ENCODE peak calls at places on chromosomes 12 and 14, in four cellular contexts. One of them, this sample, is unnamed.

GRCh38 chr14:96229315-96229714 is 24.7 kb downstream of the BDKRB2 start:
- DNase-seq in suprapubic skin: no peak
- DNase-seq in pancreas: no peak
- DNase-seq in A549: no peak
- DNase-seq in this sample: no peak

GRCh38 chr12:122506393-122506938 is 5.7 kb upstream of the ZCCHC8 start:
- DNase-seq in suprapubic skin: no peak
- DNase-seq in pancreas: no peak
- DNase-seq in A549: no peak
- DNase-seq in this sample: no peak

GRCh38 chr12:212383-212798 is 1.6 kb downstream of the SLC6A12 start:
- DNase-seq in suprapubic skin: no peak
- DNase-seq in pancreas: no peak
- DNase-seq in A549: no peak
- DNase-seq in this sample: no peak

GRCh38 chr14:39384177-39384576 is 48.1 kb downstream of the FBXO33 start:
- DNase-seq in suprapubic skin: no peak
- DNase-seq in pancreas: no peak
- DNase-seq in A549: no peak
- DNase-seq in this sample: no peak

GRCh38 chr12:130421896-130422295 is 84.2 kb downstream of the PIWIL1 start:
- DNase-seq in suprapubic skin: no peak
- DNase-seq in pancreas: no peak
- DNase-seq in A549: no peak
- DNase-seq in this sample: no peak

GRCh38 chr14:76329150-76329881 is 46.6 kb upstream of the ESRRB start:
- DNase-seq in suprapubic skin: no peak
- DNase-seq in pancreas: no peak
- DNase-seq in A549: no peak
- DNase-seq in this sample: no peak

GRCh38 chr14:97848351-97848980 is 1051.3 kb downstream of the VRK1 start:
- DNase-seq in suprapubic skin: no peak
- DNase-seq in pancreas: no peak
- DNase-seq in A549: no peak
- DNase-seq in this sample: no peak

GRCh38 chr14:91367173-91368171 is 50.1 kb downstream of the CCDC88C start:
- DNase-seq in suprapubic skin: no peak
- DNase-seq in pancreas: no peak
- DNase-seq in A549: peak
- DNase-seq in this sample: no peak

GRCh38 chr12:98635657-98636323 is 8.8 kb downstream of the IKBIP start:
- DNase-seq in suprapubic skin: no peak
- DNase-seq in pancreas: no peak
- DNase-seq in A549: peak
- DNase-seq in this sample: no peak

GRCh38 chr12:114729731-114730130 is 45.8 kb upstream of the TBX3 start:
- DNase-seq in suprapubic skin: no peak
- DNase-seq in pancreas: no peak
- DNase-seq in A549: peak
- DNase-seq in this sample: no peak

GRCh38 chr12:119512772-119513497 is 80.6 kb upstream of the TMEM233 start:
- DNase-seq in suprapubic skin: no peak
- DNase-seq in pancreas: no peak
- DNase-seq in A549: no peak
- DNase-seq in this sample: no peak

GRCh38 chr14:81435578-81436295 is 35.6 kb upstream of the STON2 start:
- DNase-seq in suprapubic skin: peak
- DNase-seq in pancreas: peak
- DNase-seq in A549: peak
- DNase-seq in this sample: peak

GRCh38 chr12:118060301-118061010 is 523 bp downstream of the WSB2 start:
- DNase-seq in suprapubic skin: peak
- DNase-seq in pancreas: peak
- DNase-seq in A549: no peak
- DNase-seq in this sample: peak

GRCh38 chr12:102406033-102406584 is 74.3 kb downstream of the IGF1 start:
- DNase-seq in suprapubic skin: no peak
- DNase-seq in pancreas: peak
- DNase-seq in A549: no peak
- DNase-seq in this sample: peak

GRCh38 chr14:70616646-70617045 is 16.2 kb upstream of the MED6 start:
- DNase-seq in suprapubic skin: no peak
- DNase-seq in pancreas: no peak
- DNase-seq in A549: no peak
- DNase-seq in this sample: no peak

GRCh38 chr12:52903285-52903854 is 1.5 kb downstream of the KRT8 start:
- DNase-seq in suprapubic skin: no peak
- DNase-seq in pancreas: peak
- DNase-seq in A549: peak
- DNase-seq in this sample: peak

GRCh38 chr14:61461808-61462275 is 140.5 kb downstream of the PRKCH start:
- DNase-seq in suprapubic skin: no peak
- DNase-seq in pancreas: no peak
- DNase-seq in A549: peak
- DNase-seq in this sample: no peak

GRCh38 chr12:7162691-7163114 is 26.8 kb upstream of the PEX5 start:
- DNase-seq in suprapubic skin: no peak
- DNase-seq in pancreas: peak
- DNase-seq in A549: peak
- DNase-seq in this sample: no peak

GRCh38 chr12:132248439-132249157 is 80.8 kb downstream of the GALNT9 start:
- DNase-seq in suprapubic skin: no peak
- DNase-seq in pancreas: no peak
- DNase-seq in A549: no peak
- DNase-seq in this sample: no peak

GRCh38 chr12:113601656-113602263 is 130.1 kb upstream of the LHX5 start:
- DNase-seq in suprapubic skin: no peak
- DNase-seq in pancreas: no peak
- DNase-seq in A549: no peak
- DNase-seq in this sample: no peak

GRCh38 chr12:102659200-102659911 is 179.0 kb upstream of the IGF1 start:
- DNase-seq in suprapubic skin: no peak
- DNase-seq in pancreas: no peak
- DNase-seq in A549: peak
- DNase-seq in this sample: no peak

GRCh38 chr12:30805959-30806358 is 51.2 kb upstream of the CAPRIN2 start:
- DNase-seq in suprapubic skin: no peak
- DNase-seq in pancreas: no peak
- DNase-seq in A549: no peak
- DNase-seq in this sample: no peak

GRCh38 chr12:107449891-107450290 is 235.7 kb upstream of the PWP1 start:
- DNase-seq in suprapubic skin: no peak
- DNase-seq in pancreas: no peak
- DNase-seq in A549: no peak
- DNase-seq in this sample: no peak

GRCh38 chr12:21984375-21984774 is 43.1 kb upstream of the ABCC9 start:
- DNase-seq in suprapubic skin: no peak
- DNase-seq in pancreas: no peak
- DNase-seq in A549: no peak
- DNase-seq in this sample: no peak

GRCh38 chr12:107415066-107415465 is 270.5 kb upstream of the PWP1 start:
- DNase-seq in suprapubic skin: no peak
- DNase-seq in pancreas: no peak
- DNase-seq in A549: peak
- DNase-seq in this sample: no peak

GRCh38 chr14:82710257-82710841 is 1176.7 kb upstream of the SEL1L start:
- DNase-seq in suprapubic skin: no peak
- DNase-seq in pancreas: peak
- DNase-seq in A549: peak
- DNase-seq in this sample: no peak

GRCh38 chr14:71800878-71801277 is 131.4 kb upstream of the RGS6 start:
- DNase-seq in suprapubic skin: no peak
- DNase-seq in pancreas: no peak
- DNase-seq in A549: no peak
- DNase-seq in this sample: no peak

GRCh38 chr12:115661103-115661502 is 616.4 kb downstream of the MED13L start:
- DNase-seq in suprapubic skin: no peak
- DNase-seq in pancreas: no peak
- DNase-seq in A549: no peak
- DNase-seq in this sample: no peak

GRCh38 chr12:12701457-12701856 is 5.5 kb upstream of the GPR19 start:
- DNase-seq in suprapubic skin: no peak
- DNase-seq in pancreas: no peak
- DNase-seq in A549: no peak
- DNase-seq in this sample: no peak

GRCh38 chr12:32906407-32907165 is 10.0 kb upstream of the PKP2 start:
- DNase-seq in suprapubic skin: no peak
- DNase-seq in pancreas: no peak
- DNase-seq in A549: no peak
- DNase-seq in this sample: no peak

GRCh38 chr12:101678081-101678480 is 19.4 kb upstream of the CHPT1 start:
- DNase-seq in suprapubic skin: no peak
- DNase-seq in pancreas: no peak
- DNase-seq in A549: no peak
- DNase-seq in this sample: no peak

DNA sequence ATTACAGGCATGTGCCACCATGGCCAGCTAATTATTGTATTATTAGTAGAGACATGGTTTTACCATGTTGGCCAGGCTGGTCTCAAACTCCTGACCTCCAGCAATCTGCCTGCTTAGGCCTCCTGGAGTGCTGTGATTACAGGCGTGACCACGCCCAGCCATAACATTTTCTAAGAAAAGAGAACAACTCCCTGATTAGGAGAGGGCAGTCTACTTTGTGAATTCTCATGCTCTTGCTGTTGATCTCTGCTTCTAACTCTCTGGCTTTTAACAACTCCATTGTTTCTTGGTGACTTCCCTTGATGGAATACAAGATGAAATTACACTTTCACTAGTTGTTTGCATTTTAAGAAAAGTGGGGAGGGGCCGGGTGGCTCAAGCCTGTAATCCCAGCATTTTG is 33.6 kb downstream of the SSH1 start:
- DNase-seq in suprapubic skin: no peak
- DNase-seq in pancreas: no peak
- DNase-seq in A549: no peak
- DNase-seq in this sample: no peak
- H3K27ac ChIP-seq in suprapubic skin: no peak
- H3K27ac ChIP-seq in pancreas: no peak
- H3K27ac ChIP-seq in A549: no peak
- H3K27ac ChIP-seq in this sample: peak

DNA sequence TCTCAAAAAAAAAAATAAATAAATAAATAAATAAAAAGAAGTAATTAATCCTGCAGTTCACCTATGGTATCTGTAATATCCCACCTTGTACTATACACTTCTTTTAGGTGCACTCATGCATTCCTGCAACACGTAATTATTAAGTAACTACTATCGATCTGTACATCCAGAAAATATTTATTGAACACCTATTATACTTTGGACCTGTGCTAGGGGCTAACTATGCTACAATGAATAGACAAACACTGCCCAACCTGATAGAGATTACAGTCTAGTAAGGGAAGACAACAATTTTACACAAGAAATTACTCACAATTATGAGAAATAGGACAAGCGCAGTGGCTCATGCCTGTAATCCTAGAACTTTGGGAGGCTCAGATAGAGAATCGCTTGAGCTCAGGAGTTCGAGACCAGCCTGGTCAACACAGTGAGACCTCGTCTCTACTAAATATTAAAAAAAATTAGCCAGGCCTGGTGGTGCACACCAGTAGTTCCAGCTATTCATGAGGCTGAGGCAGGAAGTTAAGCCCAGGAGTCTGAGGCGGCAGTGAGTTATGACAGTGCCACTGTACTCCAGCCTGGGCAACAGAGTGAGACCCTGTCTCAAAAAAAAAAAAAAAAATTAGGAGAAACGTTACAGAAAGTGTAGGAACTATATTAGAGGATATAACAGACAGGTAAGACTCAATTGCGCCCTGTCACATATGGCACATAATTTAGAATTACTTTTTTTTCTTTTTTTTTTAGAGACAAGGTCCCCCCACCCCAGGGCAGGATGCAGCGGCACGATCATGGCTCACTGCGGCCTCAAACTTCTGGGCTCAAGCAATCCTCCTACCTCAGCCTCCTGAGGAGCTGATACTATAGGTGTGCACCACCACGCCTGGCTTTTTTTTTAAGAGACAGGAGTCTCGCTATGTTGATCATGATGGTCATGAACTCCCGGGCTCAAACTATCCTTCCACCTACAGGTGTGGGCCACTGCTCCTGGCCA is 1.2 kb downstream of the NRDE2 start:
- DNase-seq in suprapubic skin: no peak
- DNase-seq in pancreas: no peak
- DNase-seq in A549: no peak
- DNase-seq in this sample: no peak
- H3K4me3 ChIP-seq in suprapubic skin: peak
- H3K4me3 ChIP-seq in pancreas: peak
- H3K4me3 ChIP-seq in A549: peak
- H3K4me3 ChIP-seq in this sample: peak

DNA sequence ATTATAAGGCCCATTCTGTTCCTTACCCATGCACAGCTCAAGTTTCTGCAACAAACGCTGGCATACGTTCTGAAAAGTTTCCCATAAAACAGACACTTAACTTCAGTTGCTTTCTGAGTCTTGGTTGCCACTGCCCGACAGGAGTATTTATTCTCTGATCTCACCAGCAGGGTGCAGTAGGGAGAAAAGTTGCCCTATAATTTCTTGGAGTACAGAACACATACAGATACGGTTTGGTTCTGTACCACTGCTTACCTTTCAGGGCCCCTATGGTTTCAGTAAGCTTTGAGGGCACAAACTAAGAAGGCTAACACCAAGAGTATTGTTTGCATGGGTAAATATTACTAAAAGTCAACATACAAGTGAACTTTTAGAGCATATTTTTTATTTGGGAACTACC is 77.9 kb downstream of the SPATA7 start:
- DNase-seq in suprapubic skin: no peak
- DNase-seq in pancreas: no peak
- DNase-seq in A549: peak
- DNase-seq in this sample: no peak
- TF ChIP-seq CTCF in suprapubic skin: no peak
- TF ChIP-seq CTCF in pancreas: no peak
- TF ChIP-seq CTCF in A549: peak
- TF ChIP-seq CTCF in this sample: no peak

GRCh38 chr14:53462931-53463778 is 310.0 kb upstream of the DDHD1 start:
- DNase-seq in suprapubic skin: no peak
- DNase-seq in pancreas: no peak
- DNase-seq in A549: no peak
- DNase-seq in this sample: no peak

GRCh38 chr14:53461823-53462222 is 308.7 kb upstream of the DDHD1 start:
- DNase-seq in suprapubic skin: no peak
- DNase-seq in pancreas: no peak
- DNase-seq in A549: no peak
- DNase-seq in this sample: no peak

GRCh38 chr14:53460544-53460943 is 307.4 kb upstream of the DDHD1 start:
- DNase-seq in suprapubic skin: no peak
- DNase-seq in pancreas: no peak
- DNase-seq in A549: no peak
- DNase-seq in this sample: no peak

DNA sequence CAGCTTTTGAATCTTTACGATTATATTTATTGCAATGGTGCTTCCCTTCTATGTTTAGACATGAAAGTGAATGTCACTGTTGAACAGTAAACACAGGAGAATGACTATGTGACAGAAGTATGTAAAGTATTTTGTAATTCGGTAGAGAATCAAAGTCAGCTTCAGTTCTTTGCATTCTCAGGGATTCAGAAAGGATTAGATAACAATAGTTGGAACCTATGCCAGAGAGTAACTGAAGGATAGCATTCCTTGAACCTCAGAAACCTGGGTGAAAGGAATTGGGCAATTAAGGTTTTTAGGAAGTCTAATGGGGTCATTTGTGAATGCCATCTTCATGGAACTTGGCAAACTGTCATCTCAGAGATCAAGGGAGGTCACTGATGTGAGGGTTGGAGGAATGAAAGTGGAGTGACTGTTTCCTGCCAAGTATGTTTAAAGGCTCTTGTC is 305.3 kb upstream of the DDHD1 start:
- DNase-seq in suprapubic skin: no peak
- DNase-seq in pancreas: no peak
- DNase-seq in A549: peak
- DNase-seq in this sample: no peak
- H3K27ac ChIP-seq in suprapubic skin: no peak
- H3K27ac ChIP-seq in pancreas: no peak
- H3K27ac ChIP-seq in A549: peak
- H3K27ac ChIP-seq in this sample: no peak